ENCODE peak calls at places on chromosome 10, in eight cellular contexts. P is ascending aorta; B is CD4-positive, alpha-beta memory T cell; N is CD8-positive, alpha-beta T cell; D is AG04450; R is HepG2; V is stomach; T is RWPE1. W is an unnamed sample.

GRCh38 chr10:114631678-114632417 is 26.2 kb downstream of the ABLIM1 start:
- DNase-seq in R (peak; percentile 76), B (no peak), V (no peak), N (no peak), T (peak; percentile 51), P (no peak), D (no peak), W (no peak)

GRCh38 chr10:110641256-110641655 is 2.9 kb upstream of the RBM20 start:
- DNase-seq in R (peak; percentile 56), B (peak; percentile 64), T (peak; percentile 59), N (peak; percentile 54), V (no peak), D (no peak), P (no peak), W (no peak)

GRCh38 chr10:21315321-21316220 is 209.9 kb downstream of the SKIDA1 start:
- DNase-seq in P (peak; percentile 83), V (peak; percentile 44), B (no peak), D (peak; percentile 75), T (peak; percentile 79), N (no peak), R (peak; percentile 32), W (peak; percentile 41)

GRCh38 chr10:114271014-114271778 is 32.1 kb downstream of the VWA2 start:
- DNase-seq in R (no peak), B (no peak), V (peak; percentile 58), D (no peak), N (no peak), T (peak; percentile 36), P (no peak), W (no peak)

GRCh38 chr10:131224106-131224505 is 87.4 kb downstream of the TCERG1L start:
- DNase-seq in B (no peak), D (no peak), N (no peak), P (no peak), V (no peak), T (no peak), R (no peak), W (no peak)

GRCh38 chr10:119225288-119225687 is 17.9 kb downstream of the GRK5 start:
- DNase-seq in D (no peak), N (no peak), V (no peak), R (no peak), B (no peak), T (no peak), P (no peak), W (no peak)

GRCh38 chr10:72564596-72564995 is 61.3 kb downstream of the MICU1 start:
- DNase-seq in T (no peak), R (no peak), V (no peak), D (peak; percentile 29), B (no peak), N (no peak), P (no peak), W (no peak)

GRCh38 chr10:131737543-131738395 is 163.0 kb upstream of the PPP2R2D start:
- DNase-seq in N (no peak), D (no peak), P (peak; percentile 51), V (peak; percentile 17), R (no peak), B (no peak), T (no peak), W (no peak)

GRCh38 chr10:15136960-15137359 is 31.5 kb downstream of the NMT2 start:
- DNase-seq in D (peak; percentile 16), B (no peak), V (no peak), T (no peak), P (no peak), R (peak; percentile 39), N (no peak), W (no peak)

GRCh38 chr10:43177588-43177987 is 39.3 kb downstream of the CSGALNACT2 start:
- DNase-seq in T (no peak), P (no peak), R (no peak), V (no peak), D (no peak), N (no peak), B (no peak), W (no peak)

GRCh38 chr10:29772403-29772802 is 137.6 kb upstream of the SVIL start:
- DNase-seq in R (no peak), V (no peak), T (no peak), D (no peak), B (no peak), N (no peak), P (no peak), W (no peak)

GRCh38 chr10:33396279-33396678 is 61.8 kb upstream of the NRP1 start:
- DNase-seq in N (no peak), V (no peak), R (no peak), T (no peak), B (no peak), D (no peak), P (no peak), W (no peak)
- H3K27ac ChIP-seq in N (no peak overlapping the region), V (no peak overlapping the region), R (no peak overlapping the region), T (no peak overlapping the region), B (no peak overlapping the region), D (no peak overlapping the region), P (no peak overlapping the region), W (no peak overlapping the region)

DNA sequence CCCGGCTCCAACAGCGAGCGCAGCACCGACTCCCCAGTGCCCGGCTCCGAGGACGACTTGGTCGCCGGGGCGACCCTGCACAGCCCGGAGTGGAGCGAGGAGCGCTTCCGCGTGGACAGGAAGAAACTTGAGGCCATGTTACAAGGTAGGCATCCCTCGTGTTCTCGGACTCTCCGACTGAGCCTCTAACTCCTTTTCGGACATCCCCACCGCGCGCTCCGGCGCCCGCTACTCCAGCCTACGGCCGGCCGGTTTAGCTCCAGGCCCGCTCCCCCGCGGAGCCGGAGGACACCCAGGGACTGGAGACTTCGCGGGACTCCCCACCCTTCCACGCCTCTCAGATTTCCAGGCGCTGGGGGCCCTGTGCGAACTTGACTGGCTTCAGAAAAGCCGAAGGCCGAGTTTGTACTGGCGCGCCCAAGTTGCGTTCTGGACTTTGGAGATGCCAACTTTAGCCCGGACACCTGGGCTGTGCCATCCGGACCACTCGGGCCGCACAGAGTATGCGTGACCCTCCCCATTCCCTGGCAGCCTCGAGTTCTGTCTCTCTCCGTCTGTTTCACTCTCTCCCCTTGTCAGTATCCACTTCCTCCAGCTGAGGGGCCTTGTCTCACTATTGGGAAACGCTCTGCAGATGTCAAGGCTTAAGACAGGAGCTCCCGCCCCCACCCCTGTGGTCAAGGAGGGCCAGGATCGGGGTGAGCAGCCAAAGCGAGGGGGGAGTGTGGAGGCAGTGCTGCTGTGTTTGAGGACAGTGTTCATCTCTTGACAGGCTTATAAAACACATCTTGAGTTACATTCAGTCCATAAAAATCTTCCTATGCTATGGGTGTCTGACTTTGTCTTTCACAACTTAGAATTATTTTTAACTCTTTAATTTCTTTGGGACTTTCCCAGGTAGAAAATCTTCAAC is 773 bp downstream of the BICC1 start:
- DNase-seq in N (no peak), R (no peak), P (peak; percentile 73), T (peak; percentile 36), D (peak; percentile 63), V (peak; percentile 31), B (peak; percentile 30), W (no peak)
- H3K27ac ChIP-seq in N (no peak overlapping the region), R (peak overlapping the region; percentile 22), P (peak overlapping the region; percentile 66), T (peak overlapping the region; percentile 63), D (peak overlapping the region; percentile 87), V (peak overlapping the region; percentile 69), B (no peak overlapping the region), W (peak overlapping the region; percentile 70)

DNA sequence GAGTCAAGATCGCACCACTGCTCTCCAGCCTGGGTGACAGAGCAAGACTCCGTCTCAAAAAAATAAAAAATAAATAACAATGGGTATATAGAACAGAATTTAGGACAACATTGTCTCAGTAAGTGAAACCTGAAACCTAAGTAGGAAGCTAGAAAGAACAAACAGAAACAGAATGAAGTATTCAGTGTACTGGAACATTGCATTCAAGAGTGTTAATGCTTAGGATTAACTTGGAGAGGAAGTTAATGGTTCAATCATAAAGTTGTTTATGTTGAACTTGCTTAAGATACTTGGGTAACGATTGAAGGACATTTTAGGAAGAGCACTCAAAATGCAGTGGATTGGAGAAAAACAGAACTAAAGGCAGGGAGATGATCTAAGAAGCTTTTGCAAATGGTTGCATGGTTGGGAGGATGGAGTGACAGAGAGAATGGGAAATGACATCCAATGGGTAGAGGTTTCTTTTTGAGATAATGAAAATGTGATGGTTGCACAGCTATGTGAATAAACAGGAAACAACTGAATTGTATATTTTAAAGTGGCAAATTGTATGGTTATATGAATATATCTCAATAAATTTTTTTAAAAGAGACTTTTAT is 233.7 kb downstream of the ADK start:
- DNase-seq in R (no peak), N (no peak), B (no peak), V (no peak), P (no peak), D (no peak), T (no peak), W (no peak)
- H3K27ac ChIP-seq in R (no peak overlapping the region), N (no peak overlapping the region), B (no peak overlapping the region), V (no peak overlapping the region), P (no peak overlapping the region), D (no peak overlapping the region), T (no peak overlapping the region), W (no peak overlapping the region)

GRCh38 chr10:103184615-103185014 is 8.5 kb downstream of the NT5C2 start:
- DNase-seq in R (peak; percentile 25), T (no peak), P (no peak), V (no peak), N (no peak), D (no peak), B (no peak), W (no peak)
- H3K27ac ChIP-seq in R (no peak overlapping the region), T (no peak overlapping the region), P (peak overlapping the region; percentile 44), V (no peak overlapping the region), N (no peak overlapping the region), D (no peak overlapping the region), B (no peak overlapping the region), W (peak overlapping the region; percentile 21)

DNA sequence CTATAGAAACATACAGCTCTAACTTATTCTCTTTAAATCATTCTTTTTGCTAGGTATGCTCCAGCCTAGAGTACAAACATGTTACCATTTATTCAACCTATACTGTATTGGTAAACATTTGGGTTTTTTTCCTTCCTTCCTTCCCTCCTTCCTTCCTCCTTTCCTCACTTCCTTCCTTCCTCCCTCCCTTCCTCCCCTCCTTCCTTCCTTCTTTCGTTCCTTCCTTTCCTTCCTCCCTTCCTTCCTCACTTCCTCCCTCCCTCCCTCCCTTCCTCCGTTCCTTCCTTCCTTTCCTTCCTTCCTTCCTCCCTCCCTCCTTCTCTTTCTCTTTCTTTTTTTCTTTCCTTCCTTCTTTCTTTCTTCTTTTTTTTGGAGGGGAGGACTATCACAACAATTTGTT is 286.7 kb upstream of the PRKCQ start:
- DNase-seq in B (no peak), V (no peak), D (no peak), N (no peak), T (no peak), R (no peak), P (no peak), W (no peak)
- H3K27ac ChIP-seq in B (no peak overlapping the region), V (no peak overlapping the region), D (no peak overlapping the region), N (no peak overlapping the region), T (no peak overlapping the region), R (no peak overlapping the region), P (no peak overlapping the region), W (no peak overlapping the region)

GRCh38 chr10:70458329-70459060 is 17.0 kb upstream of the NODAL start:
- DNase-seq in V (peak; percentile 68), N (no peak), T (peak; percentile 75), R (no peak), P (peak; percentile 93), D (peak; percentile 26), B (no peak), W (peak; percentile 56)

GRCh38 chr10:70461397-70462348 is 16.9 kb upstream of the PALD1 start:
- DNase-seq in N (peak; percentile 43), T (peak; percentile 85), R (peak; percentile 37), V (peak; percentile 59), B (no peak), P (no peak), D (peak; percentile 8), W (no peak)

GRCh38 chr10:70457759-70458305 is 16.4 kb upstream of the NODAL start:
- DNase-seq in T (no peak), V (no peak), D (no peak), R (no peak), B (no peak), P (no peak), N (no peak), W (no peak)

GRCh38 chr10:70459771-70460490 is 18.4 kb upstream of the NODAL start:
- DNase-seq in V (no peak), D (no peak), P (no peak), N (no peak), R (no peak), T (no peak), B (no peak), W (no peak)

GRCh38 chr10:70459061-70459770 is 17.7 kb upstream of the NODAL start:
- DNase-seq in B (no peak), N (no peak), V (no peak), D (no peak), R (no peak), P (no peak), T (no peak), W (no peak)
- H3K27ac ChIP-seq in B (no peak overlapping the region), N (no peak overlapping the region), V (no peak overlapping the region), D (no peak overlapping the region), R (no peak overlapping the region), P (peak overlapping the region; percentile 91), T (no peak overlapping the region), W (peak overlapping the region; percentile 38)

W was measured in thoracic aorta.